ENCODE peak calls at places on chromosomes 5 and 9, in ten cellular contexts. U is WERI-Rb-1, Q is GM10248, F is lower lobe of right lung, I is fibroblast of lung, O is omental fat pad, G is suprapubic skin, E is brain microvascular endothelial cell, T is IMR-90, D is GM12865. W is an unnamed sample.
A peak's percentile ranks its signal among the peaks of the same experiment; 100 is the strongest.

GRCh38 chr5:126002222-126002897 is 420.8 kb upstream of the GRAMD2B start:
- DNase-seq in U (peak; percentile 42), Q (no peak), F (no peak), I (peak; percentile 97), O (no peak), G (peak; percentile 67), E (peak; percentile 90), T (peak; percentile 85), D (no peak), W (no peak)

GRCh38 chr5:135141303-135142268 is 107.6 kb upstream of the PITX1 start:
- DNase-seq in U (no peak), Q (no peak), F (no peak), I (peak; percentile 43), O (no peak), G (no peak), E (no peak), T (peak; percentile 33), D (no peak), W (no peak)

GRCh38 chr9:129823163-129823933 is 588 bp downstream of the TOR1A start:
- DNase-seq in U (peak; percentile 64), Q (peak; percentile 45), F (peak; percentile 55), I (peak; percentile 52), O (no peak), G (peak; percentile 70), E (no peak), T (peak; percentile 27), D (peak; percentile 65), W (no peak)

GRCh38 chr9:101449071-101449721 is 13.6 kb upstream of the ALDOB start:
- DNase-seq in U (peak; percentile 97), Q (peak; percentile 79), F (peak; percentile 81), I (peak; percentile 48), O (peak; percentile 47), G (peak; percentile 68), E (peak; percentile 65), T (peak; percentile 54), D (peak; percentile 60), W (peak; percentile 46)

GRCh38 chr5:123538670-123539459 is 26.9 kb downstream of the CSNK1G3 start:
- DNase-seq in U (peak; percentile 53), Q (no peak), F (no peak), I (peak; percentile 70), O (no peak), G (no peak), E (peak; percentile 21), T (no peak), D (no peak), W (no peak)

GRCh38 chr9:7970666-7971335 is 171.2 kb upstream of the DMAC1 start:
- DNase-seq in U (no peak), Q (no peak), F (no peak), I (peak; percentile 12), O (no peak), G (no peak), E (no peak), T (no peak), D (no peak), W (no peak)

GRCh38 chr5:139831624-139832023 is 36.0 kb downstream of the PSD2 start:
- DNase-seq in U (no peak), Q (no peak), F (no peak), I (no peak), O (no peak), G (no peak), E (no peak), T (no peak), D (no peak), W (no peak)

GRCh38 chr9:104944356-104944755 is 16.4 kb upstream of the ABCA1 start:
- DNase-seq in U (no peak), Q (no peak), F (no peak), I (no peak), O (no peak), G (no peak), E (no peak), T (peak; percentile 70), D (no peak), W (no peak)

GRCh38 chr5:82259172-82259800 is 18.9 kb downstream of the RPS23 start:
- DNase-seq in U (no peak), Q (peak; percentile 24), F (no peak), I (peak; percentile 26), O (no peak), G (no peak), E (peak; percentile 11), T (peak; percentile 47), D (no peak), W (no peak)

GRCh38 chr5:123549256-123549904 is 37.4 kb downstream of the CSNK1G3 start:
- DNase-seq in U (no peak), Q (peak; percentile 29), F (no peak), I (no peak), O (no peak), G (no peak), E (no peak), T (no peak), D (peak; percentile 91), W (peak; percentile 42)

GRCh38 chr9:114372971-114373591 is 14.7 kb downstream of the AKNA start:
- DNase-seq in U (no peak), Q (peak; percentile 85), F (peak; percentile 88), I (no peak), O (no peak), G (no peak), E (no peak), T (no peak), D (peak; percentile 96), W (peak; percentile 78)

GRCh38 chr9:116844621-116845020 is 157.5 kb downstream of the TRIM32 start:
- DNase-seq in U (no peak), Q (no peak), F (no peak), I (no peak), O (no peak), G (no peak), E (no peak), T (no peak), D (no peak), W (no peak)

GRCh38 chr5:176355400-176356178 is 6.0 kb downstream of the KIAA1191 start:
- DNase-seq in U (no peak), Q (no peak), F (no peak), I (no peak), O (no peak), G (no peak), E (no peak), T (no peak), D (no peak), W (no peak)

DNA sequence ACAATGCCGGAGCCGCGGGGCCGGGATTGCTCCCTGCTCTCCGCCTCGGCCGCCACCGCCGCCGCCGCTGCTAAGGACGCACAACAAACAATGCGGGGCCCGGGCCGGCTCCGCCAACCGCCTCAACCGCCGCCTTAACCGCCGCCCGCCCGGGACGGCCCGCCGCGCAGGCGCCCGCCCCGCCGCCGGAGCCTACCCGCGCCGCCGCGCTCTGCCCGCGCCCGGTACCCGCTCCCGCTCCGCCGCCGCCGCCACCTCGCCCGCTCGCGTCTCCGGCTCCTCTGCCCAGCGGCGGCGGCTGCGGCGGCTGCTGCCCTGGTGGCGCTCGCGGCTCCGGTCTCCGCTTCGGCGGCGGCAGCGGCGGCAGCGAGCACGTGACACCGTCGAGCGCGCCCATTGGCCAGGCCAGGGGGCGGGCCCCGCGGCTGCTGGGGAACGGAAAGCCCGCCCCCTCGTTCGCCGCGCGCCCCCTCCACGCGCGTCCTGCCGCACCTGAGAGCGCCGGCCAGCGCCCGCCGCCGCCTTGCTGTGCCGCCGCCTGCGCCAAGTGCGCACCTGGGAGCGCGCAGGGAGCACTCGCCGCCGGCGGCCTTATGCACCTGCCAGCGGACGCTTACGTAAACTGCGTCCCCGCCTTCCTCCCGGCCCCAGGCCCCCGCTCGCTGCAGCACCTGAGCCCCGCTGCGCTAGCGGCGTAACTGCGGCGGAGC is at the start of gene STRBP:
- DNase-seq in U (peak; percentile 93), Q (peak; percentile 98), F (peak; percentile 94), I (peak; percentile 70), O (peak; percentile 52), G (peak; percentile 87), E (peak; percentile 57), T (peak; percentile 61), D (peak; percentile 97), W (peak; percentile 96)
- TF ChIP-seq CTCF in U (no peak), Q (peak; percentile 37), F (no peak), I (no peak), O (no peak), G (no peak), E (no peak), T (peak; percentile 9), D (no peak), W (no peak)

DNA sequence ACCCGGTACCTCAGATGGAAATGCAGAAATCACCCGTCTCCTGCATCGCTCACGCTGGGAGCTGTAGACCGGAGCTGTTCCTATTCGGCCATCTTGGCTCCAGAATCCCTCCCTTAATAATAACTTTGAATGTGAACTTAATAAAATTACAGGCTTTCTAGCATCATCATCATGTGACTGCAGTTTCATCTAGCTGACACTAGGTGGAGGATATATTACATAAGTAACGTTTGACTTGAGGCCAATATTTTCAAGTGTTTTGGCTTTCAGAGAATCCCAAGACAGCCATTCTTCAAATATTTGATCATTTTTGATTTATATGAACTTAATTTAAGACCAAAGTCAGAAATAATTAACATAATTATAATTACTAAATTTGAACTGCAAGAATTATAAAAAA is 474.9 kb upstream of the CDH10 start:
- DNase-seq in U (no peak), Q (peak; percentile 4), F (no peak), I (peak; percentile 29), O (no peak), G (no peak), E (no peak), T (no peak), D (no peak), W (no peak)
- TF ChIP-seq CTCF in U (peak; percentile 46), Q (peak; percentile 13), F (peak; percentile 31), I (peak; percentile 7), O (no peak), G (no peak), E (no peak), T (no peak), D (no peak), W (no peak)

GRCh38 chr9:73079326-73079725 is 72.3 kb upstream of the ANXA1 start:
- DNase-seq in U (no peak), Q (no peak), F (no peak), I (peak; percentile 5), O (no peak), G (no peak), E (no peak), T (no peak), D (no peak), W (no peak)
- TF ChIP-seq CTCF in U (peak; percentile 29), Q (no peak), F (peak; percentile 10), I (no peak), O (no peak), G (no peak), E (no peak), T (no peak), D (no peak), W (no peak)

GRCh38 chr9:107738789-107739188 is 249.2 kb upstream of the KLF4 start:
- DNase-seq in U (no peak), Q (no peak), F (no peak), I (peak; percentile 45), O (no peak), G (no peak), E (peak; percentile 27), T (peak; percentile 54), D (no peak), W (no peak)

GRCh38 chr9:107739601-107740082 is 250.1 kb upstream of the KLF4 start:
- DNase-seq in U (no peak), Q (no peak), F (peak; percentile 56), I (peak; percentile 70), O (no peak), G (peak; percentile 87), E (no peak), T (peak; percentile 15), D (no peak), W (no peak)

GRCh38 chr9:107737610-107737986 is 248.0 kb upstream of the KLF4 start:
- DNase-seq in U (no peak), Q (no peak), F (no peak), I (no peak), O (no peak), G (no peak), E (no peak), T (no peak), D (no peak), W (no peak)

GRCh38 chr9:107740088-107740980 is 250.8 kb upstream of the KLF4 start:
- DNase-seq in U (no peak), Q (no peak), F (no peak), I (no peak), O (no peak), G (peak; percentile 81), E (no peak), T (no peak), D (no peak), W (no peak)

GRCh38 chr9:107737987-107738743 is 248.6 kb upstream of the KLF4 start:
- DNase-seq in U (no peak), Q (no peak), F (no peak), I (peak; percentile 95), O (no peak), G (peak; percentile 92), E (peak; percentile 61), T (peak; percentile 95), D (peak; percentile 41), W (no peak)
- TF ChIP-seq CTCF in U (no peak), Q (no peak), F (no peak), I (no peak), O (no peak), G (no peak), E (no peak), T (no peak), D (no peak), W (no peak)